ENCODE peak calls at places on chromosomes 4 and X, in four cellular contexts. D is GM12878; L is stimulated activated naive CD4-positive, alpha-beta T cell; V is HEK293T. W is an unnamed sample.

GRCh38 chr4:146029147-146029546 is 90.5 kb upstream of the ZNF827 start:
- DNase-seq in D (peak), L (no peak), V (no peak), W (no peak)

GRCh38 chrX:20330545-20330944 is 63.8 kb upstream of the RPS6KA3 start:
- DNase-seq in D (no peak), L (no peak), V (no peak), W (no peak)

GRCh38 chr4:133186210-133186609 is 37.1 kb downstream of the PCDH10 start:
- DNase-seq in D (no peak), L (no peak), V (no peak), W (no peak)

GRCh38 chr4:20698382-20698781 is 1.9 kb upstream of the PACRGL start:
- DNase-seq in D (no peak), L (no peak), V (no peak), W (no peak)

GRCh38 chrX:53250556-53250955 is 25.5 kb upstream of the KDM5C start:
- DNase-seq in D (no peak), L (no peak), V (no peak), W (no peak)

GRCh38 chr4:11914406-11914805 is 485.7 kb upstream of the HS3ST1 start:
- DNase-seq in D (no peak), L (no peak), V (no peak), W (no peak)

GRCh38 chr4:81565137-81565870 is 93.6 kb upstream of the RASGEF1B start:
- DNase-seq in D (no peak), L (no peak), V (peak), W (no peak)

GRCh38 chr4:54586343-54586953 is 71.3 kb upstream of the KIT start:
- DNase-seq in D (no peak), L (no peak), V (no peak), W (no peak)

GRCh38 chr4:7187297-7187592 is 5.1 kb upstream of the SORCS2 start:
- DNase-seq in D (no peak), L (no peak), V (no peak), W (no peak)

GRCh38 chr4:118326585-118326984 is 26.2 kb downstream of the PRSS12 start:
- DNase-seq in D (no peak), L (no peak), V (no peak), W (no peak)

W was measured in GM06990.